ENCODE peak calls at places on chromosome 11, in four cellular contexts. I is T-cell, E is activated T-cell treated with anti-CD3 and anti-CD28 coated beads for 1 hour, V is kidney glomerular epithelial cell. U is an unnamed sample.

GRCh38 chr11:61049066-61049382 is 53.3 kb upstream of the CD5 start:
- DNase-seq in I (no peak), E (no peak), V (no peak), U (no peak)

GRCh38 chr11:114229062-114229450 is 67.1 kb upstream of the NNMT start:
- DNase-seq in I (no peak), E (no peak), V (no peak), U (no peak)

GRCh38 chr11:70834277-70834940 is 418.0 kb downstream of the SHANK2 start:
- DNase-seq in I (no peak), E (no peak), V (no peak), U (no peak)

GRCh38 chr11:17972987-17973386 is 39.9 kb downstream of the SERGEF start:
- DNase-seq in I (no peak), E (no peak), V (no peak), U (no peak)

GRCh38 chr11:75160880-75161279 is 10.0 kb downstream of the SLCO2B1 start:
- DNase-seq in I (no peak), E (no peak), V (no peak), U (no peak)

GRCh38 chr11:85170184-85170583 is 457.0 kb downstream of the DLG2 start:
- DNase-seq in I (no peak), E (no peak), V (peak), U (no peak)

GRCh38 chr11:103794262-103794661 is 242.2 kb upstream of the DDI1 start:
- DNase-seq in I (no peak), E (no peak), V (no peak), U (no peak)

GRCh38 chr11:110430267-110431211 is 791 bp downstream of the FDX1 start:
- DNase-seq in I (peak), E (peak), V (peak), U (peak)

GRCh38 chr11:131038597-131038996 is 122.3 kb upstream of the SNX19 start:
- DNase-seq in I (no peak), E (no peak), V (no peak), U (no peak)

GRCh38 chr11:70068950-70069349 is 9.2 kb upstream of the ANO1 start:
- DNase-seq in I (no peak), E (no peak), V (no peak), U (no peak)

GRCh38 chr11:93895106-93895862 is 44.9 kb upstream of the VSTM5 start:
- DNase-seq in I (no peak), E (no peak), V (peak), U (no peak)

GRCh38 chr11:126949066-126949945 is 51.3 kb downstream of the KIRREL3 start:
- DNase-seq in I (no peak), E (no peak), V (peak), U (no peak)

GRCh38 chr11:44016546-44017442 is 31.0 kb upstream of the ACCSL start:
- DNase-seq in I (no peak), E (no peak), V (no peak), U (no peak)

GRCh38 chr11:133197425-133197824 is 334.9 kb downstream of the OPCML start:
- DNase-seq in I (no peak), E (no peak), V (no peak), U (no peak)

GRCh38 chr11:113593698-113594308 is 112.3 kb downstream of the TMPRSS5 start:
- DNase-seq in I (no peak), E (no peak), V (no peak), U (no peak)

GRCh38 chr11:77113382-77114088 is 10.9 kb downstream of the OMP start:
- DNase-seq in I (peak), E (no peak), V (no peak), U (no peak)

GRCh38 chr11:77117485-77117884 is 10.6 kb upstream of the MYO7A start:
- DNase-seq in I (no peak), E (no peak), V (no peak), U (no peak)

GRCh38 chr11:114285599-114285998 is 10.6 kb upstream of the NNMT start:
- DNase-seq in I (no peak), E (no peak), V (no peak), U (no peak)

GRCh38 chr11:94537051-94537600 is 6.6 kb upstream of the FUT4 start:
- DNase-seq in I (no peak), E (no peak), V (peak), U (no peak)

GRCh38 chr11:116193321-116194114 is 579.3 kb downstream of the BUD13 start:
- DNase-seq in I (no peak), E (no peak), V (peak), U (no peak)

GRCh38 chr11:35765211-35765610 is 102.6 kb downstream of the TRIM44 start:
- DNase-seq in I (no peak), E (no peak), V (no peak), U (no peak)

GRCh38 chr11:68978626-68978930 is 2.2 kb downstream of the MRGPRD start:
- DNase-seq in I (no peak), E (no peak), V (no peak), U (no peak)

GRCh38 chr11:13962562-13963168 is at the start of gene SPON1:
- DNase-seq in I (peak), E (peak), V (no peak), U (peak)

GRCh38 chr11:2468363-2469240 is 23.8 kb downstream of the KCNQ1 start:
- DNase-seq in I (no peak), E (no peak), V (no peak), U (no peak)

GRCh38 chr11:44632466-44633123 is 67.1 kb downstream of the CD82 start:
- DNase-seq in I (peak), E (no peak), V (no peak), U (no peak)

GRCh38 chr11:19987243-19987870 is 172.9 kb downstream of the DBX1 start:
- DNase-seq in I (no peak), E (no peak), V (no peak), U (no peak)

GRCh38 chr11:14095882-14096281 is 133.4 kb downstream of the SPON1 start:
- DNase-seq in I (no peak), E (no peak), V (no peak), U (no peak)

GRCh38 chr11:46386674-46387073 is 4.9 kb downstream of the CHRM4 start:
- DNase-seq in I (no peak), E (no peak), V (no peak), U (no peak)

GRCh38 chr11:70483940-70484339 is 85.6 kb downstream of the CTTN start:
- DNase-seq in I (no peak), E (no peak), V (no peak), U (no peak)

U was measured in naive thymus-derived CD8-positive, alpha-beta T cell.